ENCODE peak calls at places on chromosomes 13 and 19, in seven cellular contexts. I is A549, G is glutamatergic neuron, Z is breast epithelium, T is cardiac muscle cell, O is ovary, E is uterus. X is an unnamed sample.
A peak's percentile ranks its signal among the peaks of the same experiment; 100 is the strongest.

GRCh38 chr13:62512194-62513141 is 1096.8 kb upstream of the PCDH20 start:
- DNase-seq in T (peak; percentile 61), O (no peak), Z (peak; percentile 20), G (peak; percentile 62), E (no peak), I (peak; percentile 55), X (peak; percentile 61)

GRCh38 chr13:78022164-78022877 is 103.7 kb upstream of the EDNRB start:
- DNase-seq in I (no peak), T (no peak), O (no peak), E (no peak), Z (no peak), G (no peak), X (peak; percentile 18)

GRCh38 chr13:47168086-47168485 is 271.2 kb upstream of the HTR2A start:
- DNase-seq in T (no peak), O (no peak), E (no peak), G (no peak), I (no peak), Z (no peak), X (no peak)

GRCh38 chr19:48353682-48354081 is 10.1 kb downstream of the TMEM143 start:
- DNase-seq in T (no peak), I (peak; percentile 68), O (no peak), Z (no peak), G (no peak), E (no peak), X (no peak)

GRCh38 chr19:21568816-21569496 is 63.6 kb downstream of the ZNF429 start:
- DNase-seq in Z (peak; percentile 88), E (peak; percentile 93), I (no peak), T (no peak), O (peak; percentile 92), G (no peak), X (peak; percentile 97)

GRCh38 chr13:92136449-92137180 is 738.2 kb downstream of the GPC5 start:
- DNase-seq in Z (no peak), E (no peak), O (no peak), T (no peak), I (no peak), G (no peak), X (no peak)

GRCh38 chr19:14004619-14005380 is 1.3 kb downstream of the RFX1 start:
- DNase-seq in Z (no peak), E (no peak), I (no peak), T (no peak), O (no peak), G (no peak), X (peak; percentile 73)

GRCh38 chr13:45337803-45338202 is 3.2 kb downstream of the TPT1 start:
- DNase-seq in E (no peak), O (no peak), Z (no peak), I (no peak), G (no peak), T (no peak), X (no peak)

GRCh38 chr13:45879666-45880065 is 28.1 kb upstream of the SIAH3 start:
- DNase-seq in T (peak; percentile 42), I (peak; percentile 25), O (no peak), G (peak; percentile 39), E (peak; percentile 28), Z (peak; percentile 53), X (no peak)

GRCh38 chr19:35056513-35057063 is 15.1 kb downstream of the HPN start:
- DNase-seq in G (no peak), E (no peak), Z (no peak), T (no peak), O (no peak), I (no peak), X (no peak)

GRCh38 chr19:52170863-52171320 is 529 bp downstream of the ZNF836 start:
- DNase-seq in I (no peak), Z (no peak), E (peak; percentile 41), T (peak; percentile 39), G (peak; percentile 57), O (peak; percentile 61), X (peak; percentile 24)

GRCh38 chr13:43626994-43627393 is 159.8 kb downstream of the ENOX1 start:
- DNase-seq in G (no peak), T (no peak), Z (no peak), E (no peak), O (no peak), I (no peak), X (no peak)

GRCh38 chr13:27481766-27482165 is 31.4 kb upstream of the MTIF3 start:
- DNase-seq in Z (no peak), G (peak; percentile 88), O (peak; percentile 24), E (peak; percentile 15), I (peak; percentile 51), T (peak; percentile 68), X (peak; percentile 84)

GRCh38 chr13:76884167-76884566 is 2.0 kb downstream of the KCTD12 start:
- DNase-seq in E (peak; percentile 50), T (peak; percentile 73), O (peak; percentile 45), G (peak; percentile 37), I (no peak), Z (no peak), X (peak; percentile 77)

GRCh38 chr19:53101518-53101917 is 1.7 kb downstream of the ZNF160 start:
- DNase-seq in T (no peak), O (no peak), I (no peak), Z (no peak), E (no peak), G (no peak), X (no peak)

GRCh38 chr13:40269086-40269485 is 397.4 kb downstream of the FOXO1 start:
- DNase-seq in O (no peak), G (no peak), T (no peak), E (peak; percentile 55), Z (no peak), I (no peak), X (no peak)

GRCh38 chr13:21289475-21289874 is 113.0 kb downstream of the MRPL57 start:
- DNase-seq in Z (no peak), G (no peak), O (no peak), E (no peak), T (no peak), I (no peak), X (no peak)

GRCh38 chr13:83825676-83826075 is 56.6 kb downstream of the SLITRK1 start:
- DNase-seq in Z (no peak), T (no peak), O (no peak), I (no peak), E (no peak), G (no peak), X (no peak)

DNA sequence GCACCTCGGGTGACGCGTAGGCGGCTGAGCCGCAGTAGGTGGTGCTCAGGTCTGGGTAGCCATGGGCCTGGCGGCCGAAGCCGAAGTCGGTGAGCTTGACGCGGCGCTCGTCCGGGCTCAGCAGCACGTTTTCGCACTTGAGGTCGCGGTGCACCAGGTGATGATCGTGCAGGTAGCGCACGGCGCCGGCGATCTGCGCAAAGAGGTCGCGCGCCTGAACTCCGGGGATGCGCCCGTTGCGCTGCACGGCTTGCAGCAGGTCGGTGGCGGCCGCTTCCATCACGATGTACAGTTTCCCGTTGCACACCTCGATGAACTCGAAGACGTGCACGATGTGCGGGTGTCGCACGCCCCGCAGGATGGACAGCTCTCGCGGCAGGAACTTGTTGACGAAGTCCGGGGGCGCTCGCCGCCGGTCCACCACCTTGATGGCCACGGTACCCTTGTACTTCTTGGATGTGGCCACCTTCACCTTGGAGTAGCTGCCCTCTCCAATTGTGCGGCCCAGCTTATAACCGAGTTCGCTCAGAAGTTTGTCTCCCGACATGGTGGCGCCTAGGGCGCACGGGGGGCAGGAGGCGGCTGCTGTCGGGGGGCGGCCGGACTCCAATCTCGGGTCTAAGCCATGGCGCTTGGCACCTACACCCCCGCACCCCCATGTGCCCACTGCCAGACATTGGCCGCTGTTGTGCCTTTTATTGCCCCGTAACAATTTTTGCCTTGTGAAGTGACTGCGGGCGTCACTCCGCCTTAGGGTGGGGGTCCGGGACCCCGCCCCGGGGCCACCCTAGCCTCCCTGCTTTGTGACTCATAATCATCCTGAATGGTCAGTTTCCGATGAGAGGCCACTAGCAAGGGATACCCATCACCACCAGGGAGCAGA is at the start of gene TSSK6:
- DNase-seq in G (no peak), E (no peak), O (peak; percentile 61), I (peak; percentile 44), Z (no peak), T (no peak), X (no peak)
- TF ChIP-seq CTCF in G (no peak), E (no peak), O (peak; percentile 10), I (no peak), Z (no peak), T (no peak), X (no peak)

GRCh38 chr13:87810391-87810801 is 139.2 kb downstream of the SLITRK5 start:
- DNase-seq in G (peak; percentile 14), I (peak; percentile 82), O (no peak), E (no peak), Z (no peak), T (peak; percentile 7), X (peak; percentile 18)
- TF ChIP-seq CTCF in G (no peak), I (peak; percentile 59), O (no peak), E (no peak), Z (no peak), T (no peak), X (no peak)

GRCh38 chr19:46299695-46300094 is 2.9 kb downstream of the HIF3A start:
- DNase-seq in I (no peak), O (peak; percentile 34), G (no peak), E (no peak), T (no peak), Z (no peak), X (no peak)

GRCh38 chr19:46297700-46298476 is 1.0 kb downstream of the HIF3A start:
- DNase-seq in O (peak; percentile 78), G (no peak), T (no peak), I (no peak), E (peak; percentile 79), Z (peak; percentile 69), X (peak; percentile 79)

GRCh38 chr19:46296722-46297431 is at the start of gene HIF3A:
- DNase-seq in E (peak; percentile 75), T (peak; percentile 97), G (peak; percentile 87), O (peak; percentile 79), I (no peak), Z (no peak), X (peak; percentile 84)

GRCh38 chr19:46299004-46299509 is 2.2 kb downstream of the HIF3A start:
- DNase-seq in Z (peak; percentile 99), T (peak; percentile 94), G (no peak), O (peak; percentile 100), I (peak; percentile 90), E (peak; percentile 95), X (peak; percentile 94)

DNA sequence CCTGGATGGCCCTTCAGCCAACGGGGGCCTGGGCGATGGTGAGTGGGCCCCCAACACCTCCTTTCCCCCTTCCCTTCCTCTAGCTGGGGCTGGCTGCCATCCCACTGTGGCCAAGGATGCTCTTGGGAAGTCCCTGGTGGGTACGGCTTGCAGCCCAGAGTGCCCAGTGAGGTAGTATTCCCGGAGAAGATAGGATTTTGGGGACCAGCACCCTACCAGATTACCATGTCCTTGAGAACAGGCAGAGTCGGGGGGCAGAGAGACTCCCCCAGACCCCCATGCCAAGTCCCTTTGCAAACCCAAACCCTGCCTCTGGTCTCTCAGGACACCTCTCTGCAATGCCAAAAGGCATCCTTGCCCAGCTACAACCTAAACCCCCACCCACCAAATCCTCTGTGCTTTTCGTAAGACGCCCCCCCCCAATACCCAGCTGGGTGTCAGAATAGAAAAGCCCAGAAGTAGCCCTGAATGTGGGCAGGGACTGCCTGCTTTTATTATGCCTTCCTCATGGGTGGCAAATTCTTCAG is 1.7 kb downstream of the HIF3A start:
- DNase-seq in T (no peak), I (no peak), E (no peak), G (no peak), Z (no peak), O (no peak), X (no peak)
- TF ChIP-seq CTCF in T (no peak), I (no peak), E (no peak), G (no peak), Z (no peak), O (no peak), X (peak; percentile 0)

GRCh38 chr13:111037838-111038397 is 77.2 kb upstream of the ARHGEF7 start:
- DNase-seq in G (no peak), O (no peak), Z (no peak), I (no peak), T (no peak), E (no peak), X (no peak)
- TF ChIP-seq CTCF in G (no peak), O (no peak), Z (no peak), I (no peak), T (no peak), E (no peak), X (no peak)

X was measured in testis.